ENCODE peak calls at places on chromosomes 7 and 10, in four cellular contexts. R is K562, Z is GM12878, F is HL-60. P is an unnamed sample.
A peak's percentile ranks its signal among the peaks of the same experiment; 100 is the strongest.

GRCh38 chr7:143492043-143492471 is 14.4 kb downstream of the TAS2R41 start:
- DNase-seq in R (peak; percentile 79), Z (no peak), F (no peak), P (no peak)

GRCh38 chr10:21092683-21093524 is 195.8 kb upstream of the NEBL start:
- DNase-seq in R (no peak), Z (no peak), F (no peak), P (no peak)

GRCh38 chr7:30900803-30901362 is 10.8 kb upstream of the AQP1 start:
- DNase-seq in R (no peak), Z (no peak), F (no peak), P (no peak)

GRCh38 chr7:2404714-2405119 is 1.3 kb downstream of the CHST12 start:
- DNase-seq in R (no peak), Z (no peak), F (no peak), P (no peak)

GRCh38 chr7:78542981-78543380 is 744.4 kb downstream of the PHTF2 start:
- DNase-seq in R (no peak), Z (no peak), F (no peak), P (no peak)

GRCh38 chr7:7821517-7821916 is 103.1 kb upstream of the RPA3 start:
- DNase-seq in R (no peak), Z (no peak), F (no peak), P (no peak)

GRCh38 chr7:34488766-34489165 is 169.3 kb upstream of the NPSR1 start:
- DNase-seq in R (no peak), Z (no peak), F (no peak), P (no peak)

GRCh38 chr7:107609861-107610260 is 29.8 kb downstream of the BCAP29 start:
- DNase-seq in R (no peak), Z (no peak), F (no peak), P (no peak)

GRCh38 chr7:641269-641671 is 85.2 kb upstream of the DNAAF5 start:
- DNase-seq in R (no peak), Z (no peak), F (no peak), P (no peak)
- TF ChIP-seq SPI1 in R (no peak), Z (no peak), F (no peak), P (no peak)

GRCh38 chr10:96656839-96657238 is 63.5 kb downstream of the PIK3AP1 start:
- DNase-seq in R (no peak), Z (no peak), F (peak; percentile 92), P (no peak)
- TF ChIP-seq POLR2AphosphoS5 in R (no peak), Z (no peak), F (peak; percentile 59), P (no peak)

GRCh38 chr10:75894761-75895160 is 463.3 kb downstream of the LRMDA start:
- DNase-seq in R (no peak), Z (no peak), F (no peak), P (no peak)

GRCh38 chr10:75895259-75895658 is 463.8 kb downstream of the LRMDA start:
- DNase-seq in R (no peak), Z (no peak), F (no peak), P (no peak)

GRCh38 chr10:75904499-75905283 is 473.3 kb downstream of the LRMDA start:
- DNase-seq in R (no peak), Z (no peak), F (no peak), P (no peak)

DNA sequence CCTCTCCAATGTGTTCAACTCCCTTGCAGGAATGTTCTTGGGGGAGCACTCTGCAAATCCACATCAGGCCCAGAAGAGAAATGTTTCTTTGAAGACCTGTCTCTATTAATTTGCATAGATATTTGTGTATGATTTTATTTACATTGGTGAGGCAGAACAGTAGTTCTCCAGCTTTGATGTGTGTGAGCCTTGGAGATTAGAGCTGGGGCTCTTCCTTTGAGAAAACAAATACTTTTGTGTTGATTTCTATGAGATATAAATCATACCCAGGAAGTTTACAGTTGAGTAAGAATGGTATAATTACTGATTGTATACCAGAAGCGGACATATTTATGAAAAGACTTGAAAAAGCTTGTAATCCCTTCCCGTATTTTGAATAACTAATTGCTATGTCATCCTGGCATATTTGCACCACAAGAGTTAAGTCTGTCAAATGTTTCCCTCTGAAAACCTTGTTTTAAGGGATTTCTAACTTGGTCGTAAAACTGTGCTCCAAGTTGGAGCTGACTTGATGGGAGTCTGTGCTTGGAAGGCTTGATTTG is 468.5 kb downstream of the LRMDA start:
- DNase-seq in R (no peak), Z (no peak), F (no peak), P (no peak)
- TF ChIP-seq SPI1 in R (no peak), Z (no peak), F (no peak), P (no peak)

GRCh38 chr10:104120903-104121484 is 977 bp upstream of the SFR1 start:
- DNase-seq in R (peak; percentile 54), Z (peak; percentile 71), F (peak; percentile 80), P (no peak)
- TF ChIP-seq POLR2AphosphoS5 in R (no peak), Z (peak; percentile 22), F (no peak), P (no peak)

GRCh38 chr10:71634531-71635164 is 84.9 kb downstream of the C10orf105 start:
- DNase-seq in R (no peak), Z (no peak), F (no peak), P (no peak)
- TF ChIP-seq SPI1 in R (no peak), Z (no peak), F (no peak), P (no peak)

GRCh38 chr10:18610517-18610916 is 40.9 kb downstream of the NSUN6 start:
- DNase-seq in R (no peak), Z (no peak), F (no peak), P (no peak)
- TF ChIP-seq POLR2AphosphoS5 in R (no peak), Z (no peak), F (no peak), P (no peak)

DNA sequence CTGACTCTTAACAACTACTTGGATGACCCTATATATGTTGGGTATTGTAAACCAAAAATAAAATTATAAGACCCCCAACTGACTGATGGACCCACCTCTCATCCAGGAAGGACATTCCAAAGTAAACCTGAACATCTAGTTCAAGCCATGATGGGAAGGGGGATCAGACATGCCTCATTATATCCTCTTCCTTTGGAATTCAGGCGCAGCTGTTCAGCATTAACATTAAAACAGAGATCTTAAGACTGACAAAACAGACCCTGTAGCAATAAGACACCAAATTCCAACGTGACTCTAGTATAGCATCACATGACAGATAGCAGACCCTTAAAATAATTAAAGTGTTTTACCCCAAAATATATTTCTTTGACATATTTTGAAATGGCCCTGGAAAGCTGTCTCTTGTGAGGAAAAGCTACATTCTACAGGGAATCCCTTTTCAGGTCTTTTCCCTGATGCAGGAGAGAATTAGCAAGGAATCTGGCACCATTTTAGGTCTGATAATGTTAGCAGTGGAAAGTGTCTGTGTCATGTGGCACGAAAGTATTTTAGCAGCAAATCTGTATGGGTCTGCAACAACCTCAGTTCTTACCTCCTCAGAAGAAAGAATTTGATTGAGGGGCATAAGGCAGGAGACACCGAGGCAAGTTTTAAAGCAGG is 236.4 kb upstream of the PPP1R3A start:
- DNase-seq in R (no peak), Z (no peak), F (no peak), P (no peak)
- TF ChIP-seq SPI1 in R (no peak), Z (no peak), F (no peak), P (no peak)

GRCh38 chr7:131011437-131011752 is 277.4 kb upstream of the KLF14 start:
- DNase-seq in R (no peak), Z (no peak), F (peak; percentile 77), P (no peak)

GRCh38 chr7:131010029-131010705 is 276.2 kb upstream of the KLF14 start:
- DNase-seq in R (no peak), Z (no peak), F (peak; percentile 46), P (no peak)

GRCh38 chr7:131011976-131012375 is 278.0 kb upstream of the KLF14 start:
- DNase-seq in R (no peak), Z (no peak), F (peak; percentile 18), P (no peak)

GRCh38 chr7:131012477-131013031 is 278.5 kb upstream of the KLF14 start:
- DNase-seq in R (peak; percentile 63), Z (no peak), F (no peak), P (no peak)

GRCh38 chr7:131010714-131011436 is 276.9 kb upstream of the KLF14 start:
- DNase-seq in R (no peak), Z (no peak), F (peak; percentile 36), P (no peak)
- TF ChIP-seq POLR2AphosphoS5 in R (no peak), Z (no peak), F (no peak), P (no peak)

GRCh38 chr10:44054046-44054445 is 330.9 kb downstream of the CXCL12 start:
- DNase-seq in R (no peak), Z (no peak), F (no peak), P (no peak)

GRCh38 chr10:44056947-44057811 is 327.7 kb downstream of the CXCL12 start:
- DNase-seq in R (no peak), Z (no peak), F (no peak), P (no peak)

GRCh38 chr10:44058259-44058658 is 326.6 kb downstream of the CXCL12 start:
- DNase-seq in R (no peak), Z (no peak), F (no peak), P (no peak)

GRCh38 chr10:44053391-44053790 is 331.5 kb downstream of the CXCL12 start:
- DNase-seq in R (no peak), Z (no peak), F (no peak), P (no peak)

DNA sequence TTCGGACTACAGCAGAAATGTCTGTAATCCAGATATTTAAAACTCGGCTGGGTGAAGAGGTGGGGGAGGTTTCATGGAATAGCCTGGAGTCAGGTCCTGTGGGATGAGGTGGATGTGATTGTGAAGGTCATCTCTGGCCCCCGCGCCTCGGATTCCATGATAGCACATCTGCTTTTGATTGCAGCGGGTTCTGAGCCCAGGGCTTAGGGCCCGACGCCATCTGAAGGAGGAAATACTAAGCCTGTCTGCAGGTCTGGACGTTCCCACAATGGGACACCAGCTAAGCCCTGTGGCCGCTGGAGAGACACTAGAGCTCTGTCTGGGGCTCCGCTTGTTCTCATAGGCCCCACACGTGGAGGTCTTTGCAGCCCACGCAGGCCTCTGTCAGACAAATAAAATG is 328.7 kb downstream of the CXCL12 start:
- DNase-seq in R (no peak), Z (no peak), F (no peak), P (no peak)
- TF ChIP-seq SPI1 in R (no peak), Z (no peak), F (no peak), P (no peak)

P was measured in GM12891.